ENCODE peak calls at places on chromosomes 2 and 18, in six cellular contexts. One of them, this sample, is unnamed.

GRCh38 chr18:6629635-6630140 is 99.8 kb upstream of the ARHGAP28 start:
- DNase-seq in GF-D8: no peak
- DNase-seq in CD8-positive, alpha-beta memory T cell: no peak
- DNase-seq in DMS53: no peak
- DNase-seq in HuH-7.5: no peak
- DNase-seq in HFFc6: peak
- DNase-seq in this sample: peak

GRCh38 chr2:17620280-17620679 is 79.8 kb downstream of the VSNL1 start:
- DNase-seq in CD8-positive, alpha-beta memory T cell: no peak
- DNase-seq in HFFc6: no peak
- DNase-seq in DMS53: no peak
- DNase-seq in HuH-7.5: no peak
- DNase-seq in GF-D8: no peak
- DNase-seq in this sample: peak

GRCh38 chr2:240733803-240734495 is 42.3 kb downstream of the AQP12A start:
- DNase-seq in HFFc6: no peak
- DNase-seq in HuH-7.5: no peak
- DNase-seq in GF-D8: no peak
- DNase-seq in CD8-positive, alpha-beta memory T cell: no peak
- DNase-seq in DMS53: no peak
- DNase-seq in this sample: no peak

GRCh38 chr2:130339885-130340745 is 2.6 kb upstream of the IMP4 start:
- DNase-seq in GF-D8: no peak
- DNase-seq in CD8-positive, alpha-beta memory T cell: no peak
- DNase-seq in HuH-7.5: no peak
- DNase-seq in DMS53: no peak
- DNase-seq in HFFc6: no peak
- DNase-seq in this sample: no peak

GRCh38 chr2:99537910-99538485 is 48.2 kb upstream of the REV1 start:
- DNase-seq in GF-D8: no peak
- DNase-seq in HuH-7.5: no peak
- DNase-seq in HFFc6: no peak
- DNase-seq in CD8-positive, alpha-beta memory T cell: no peak
- DNase-seq in DMS53: no peak
- DNase-seq in this sample: no peak

GRCh38 chr18:9106800-9107574 is 4.5 kb downstream of the NDUFV2 start:
- DNase-seq in HFFc6: no peak
- DNase-seq in CD8-positive, alpha-beta memory T cell: no peak
- DNase-seq in DMS53: no peak
- DNase-seq in HuH-7.5: no peak
- DNase-seq in GF-D8: peak
- DNase-seq in this sample: no peak

GRCh38 chr2:199042660-199043379 is 414.9 kb downstream of the SATB2 start:
- DNase-seq in GF-D8: no peak
- DNase-seq in DMS53: peak
- DNase-seq in HFFc6: no peak
- DNase-seq in HuH-7.5: no peak
- DNase-seq in CD8-positive, alpha-beta memory T cell: no peak
- DNase-seq in this sample: no peak

GRCh38 chr2:116645155-116645554 is 1169.3 kb upstream of the DDX18 start:
- DNase-seq in GF-D8: no peak
- DNase-seq in DMS53: no peak
- DNase-seq in CD8-positive, alpha-beta memory T cell: no peak
- DNase-seq in HFFc6: no peak
- DNase-seq in HuH-7.5: no peak
- DNase-seq in this sample: no peak

GRCh38 chr2:71693286-71694270 is 240.2 kb downstream of the DYSF start:
- DNase-seq in HFFc6: no peak
- DNase-seq in HuH-7.5: no peak
- DNase-seq in CD8-positive, alpha-beta memory T cell: no peak
- DNase-seq in DMS53: no peak
- DNase-seq in GF-D8: no peak
- DNase-seq in this sample: no peak

GRCh38 chr2:202178342-202178958 is 59.9 kb downstream of the SUMO1 start:
- DNase-seq in CD8-positive, alpha-beta memory T cell: peak
- DNase-seq in HFFc6: peak
- DNase-seq in HuH-7.5: peak
- DNase-seq in GF-D8: no peak
- DNase-seq in DMS53: peak
- DNase-seq in this sample: peak

GRCh38 chr2:30293303-30293912 is 62.1 kb downstream of the LBH start:
- DNase-seq in HFFc6: peak
- DNase-seq in CD8-positive, alpha-beta memory T cell: no peak
- DNase-seq in GF-D8: peak
- DNase-seq in DMS53: peak
- DNase-seq in HuH-7.5: no peak
- DNase-seq in this sample: peak

GRCh38 chr18:36931116-36931515 is 102.2 kb downstream of the KIAA1328 start:
- DNase-seq in HFFc6: no peak
- DNase-seq in HuH-7.5: no peak
- DNase-seq in GF-D8: no peak
- DNase-seq in CD8-positive, alpha-beta memory T cell: no peak
- DNase-seq in DMS53: no peak
- DNase-seq in this sample: no peak